ENCODE peak calls at places on chromosomes 2 and 18, in ten cellular contexts. One of them, this sample, is unnamed.

GRCh38 chr2:178679891-178680290 is 127.3 kb downstream of the TTN start:
- DNase-seq in choroid plexus epithelial cell: no peak
- DNase-seq in adrenal gland: no peak
- DNase-seq in BJ: no peak
- DNase-seq in spleen: no peak
- DNase-seq in Caco-2: no peak
- DNase-seq in prostate gland: no peak
- DNase-seq in fibroblast of pulmonary artery: no peak
- DNase-seq in GM23338: no peak
- DNase-seq in mammary epithelial cell: peak
- DNase-seq in this sample: peak

GRCh38 chr2:18238231-18238630 is 322.2 kb downstream of the RDH14 start:
- DNase-seq in choroid plexus epithelial cell: no peak
- DNase-seq in adrenal gland: no peak
- DNase-seq in BJ: no peak
- DNase-seq in spleen: no peak
- DNase-seq in Caco-2: no peak
- DNase-seq in prostate gland: no peak
- DNase-seq in fibroblast of pulmonary artery: peak
- DNase-seq in GM23338: no peak
- DNase-seq in mammary epithelial cell: no peak
- DNase-seq in this sample: no peak

GRCh38 chr2:113888641-113889470 is 1.0 kb upstream of the ACTR3 start:
- DNase-seq in choroid plexus epithelial cell: no peak
- DNase-seq in adrenal gland: no peak
- DNase-seq in BJ: no peak
- DNase-seq in spleen: no peak
- DNase-seq in Caco-2: no peak
- DNase-seq in prostate gland: no peak
- DNase-seq in fibroblast of pulmonary artery: no peak
- DNase-seq in GM23338: peak
- DNase-seq in mammary epithelial cell: no peak
- DNase-seq in this sample: no peak

GRCh38 chr2:190127651-190128050 is 65.1 kb upstream of the MSTN start:
- DNase-seq in choroid plexus epithelial cell: no peak
- DNase-seq in adrenal gland: no peak
- DNase-seq in BJ: no peak
- DNase-seq in spleen: no peak
- DNase-seq in Caco-2: no peak
- DNase-seq in prostate gland: no peak
- DNase-seq in fibroblast of pulmonary artery: no peak
- DNase-seq in GM23338: no peak
- DNase-seq in mammary epithelial cell: no peak
- DNase-seq in this sample: no peak

GRCh38 chr2:119760237-119760807 is 600 bp downstream of the PTPN4 start:
- DNase-seq in choroid plexus epithelial cell: no peak
- DNase-seq in adrenal gland: peak
- DNase-seq in BJ: no peak
- DNase-seq in spleen: no peak
- DNase-seq in Caco-2: peak
- DNase-seq in prostate gland: no peak
- DNase-seq in fibroblast of pulmonary artery: no peak
- DNase-seq in GM23338: peak
- DNase-seq in mammary epithelial cell: no peak
- DNase-seq in this sample: no peak

GRCh38 chr2:166180951-166181812 is 53.4 kb upstream of the SCN1A start:
- DNase-seq in choroid plexus epithelial cell: peak
- DNase-seq in adrenal gland: peak
- DNase-seq in BJ: no peak
- DNase-seq in spleen: peak
- DNase-seq in Caco-2: peak
- DNase-seq in prostate gland: peak
- DNase-seq in fibroblast of pulmonary artery: peak
- DNase-seq in GM23338: peak
- DNase-seq in mammary epithelial cell: peak
- DNase-seq in this sample: peak

GRCh38 chr2:240832816-240833497 is 12.9 kb upstream of the KIF1A start:
- DNase-seq in choroid plexus epithelial cell: no peak
- DNase-seq in adrenal gland: no peak
- DNase-seq in BJ: no peak
- DNase-seq in spleen: no peak
- DNase-seq in Caco-2: no peak
- DNase-seq in prostate gland: no peak
- DNase-seq in fibroblast of pulmonary artery: no peak
- DNase-seq in GM23338: no peak
- DNase-seq in mammary epithelial cell: no peak
- DNase-seq in this sample: no peak

GRCh38 chr2:156434461-156435291 is 1.5 kb upstream of the GPD2 start:
- DNase-seq in choroid plexus epithelial cell: peak
- DNase-seq in adrenal gland: no peak
- DNase-seq in BJ: no peak
- DNase-seq in spleen: no peak
- DNase-seq in Caco-2: no peak
- DNase-seq in prostate gland: no peak
- DNase-seq in fibroblast of pulmonary artery: peak
- DNase-seq in GM23338: no peak
- DNase-seq in mammary epithelial cell: no peak
- DNase-seq in this sample: no peak

GRCh38 chr2:9189901-9190300 is 16.7 kb upstream of the ASAP2 start:
- DNase-seq in choroid plexus epithelial cell: no peak
- DNase-seq in adrenal gland: no peak
- DNase-seq in BJ: no peak
- DNase-seq in spleen: no peak
- DNase-seq in Caco-2: no peak
- DNase-seq in prostate gland: no peak
- DNase-seq in fibroblast of pulmonary artery: no peak
- DNase-seq in GM23338: no peak
- DNase-seq in mammary epithelial cell: no peak
- DNase-seq in this sample: no peak

GRCh38 chr2:240902615-240903041 is 3.5 kb upstream of the CROCC2 start:
- DNase-seq in choroid plexus epithelial cell: no peak
- DNase-seq in adrenal gland: peak
- DNase-seq in BJ: no peak
- DNase-seq in spleen: peak
- DNase-seq in Caco-2: peak
- DNase-seq in prostate gland: no peak
- DNase-seq in fibroblast of pulmonary artery: no peak
- DNase-seq in GM23338: no peak
- DNase-seq in mammary epithelial cell: no peak
- DNase-seq in this sample: no peak

GRCh38 chr2:240226672-240227537 is 86.4 kb upstream of the OTOS start:
- DNase-seq in choroid plexus epithelial cell: no peak
- DNase-seq in adrenal gland: peak
- DNase-seq in BJ: no peak
- DNase-seq in spleen: peak
- DNase-seq in Caco-2: no peak
- DNase-seq in prostate gland: no peak
- DNase-seq in fibroblast of pulmonary artery: no peak
- DNase-seq in GM23338: no peak
- DNase-seq in mammary epithelial cell: no peak
- DNase-seq in this sample: no peak

GRCh38 chr2:116510117-116510671 is 1304.3 kb upstream of the DDX18 start:
- DNase-seq in choroid plexus epithelial cell: peak
- DNase-seq in adrenal gland: no peak
- DNase-seq in BJ: no peak
- DNase-seq in spleen: no peak
- DNase-seq in Caco-2: peak
- DNase-seq in prostate gland: no peak
- DNase-seq in fibroblast of pulmonary artery: peak
- DNase-seq in GM23338: peak
- DNase-seq in mammary epithelial cell: no peak
- DNase-seq in this sample: peak

GRCh38 chr2:239433777-239434396 is 33.1 kb upstream of the HDAC4 start:
- DNase-seq in choroid plexus epithelial cell: no peak
- DNase-seq in adrenal gland: no peak
- DNase-seq in BJ: no peak
- DNase-seq in spleen: no peak
- DNase-seq in Caco-2: no peak
- DNase-seq in prostate gland: no peak
- DNase-seq in fibroblast of pulmonary artery: peak
- DNase-seq in GM23338: no peak
- DNase-seq in mammary epithelial cell: peak
- DNase-seq in this sample: peak

GRCh38 chr2:70248810-70249438 is 496 bp upstream of the TIA1 start:
- DNase-seq in choroid plexus epithelial cell: no peak
- DNase-seq in adrenal gland: peak
- DNase-seq in BJ: no peak
- DNase-seq in spleen: peak
- DNase-seq in Caco-2: peak
- DNase-seq in prostate gland: peak
- DNase-seq in fibroblast of pulmonary artery: peak
- DNase-seq in GM23338: peak
- DNase-seq in mammary epithelial cell: no peak
- DNase-seq in this sample: no peak

GRCh38 chr2:231421051-231421580 is 25.6 kb downstream of the B3GNT7 start:
- DNase-seq in choroid plexus epithelial cell: no peak
- DNase-seq in adrenal gland: no peak
- DNase-seq in BJ: no peak
- DNase-seq in spleen: peak
- DNase-seq in Caco-2: no peak
- DNase-seq in prostate gland: no peak
- DNase-seq in fibroblast of pulmonary artery: no peak
- DNase-seq in GM23338: no peak
- DNase-seq in mammary epithelial cell: no peak
- DNase-seq in this sample: no peak

GRCh38 chr18:25503567-25504081 is 151.7 kb upstream of the ZNF521 start:
- DNase-seq in choroid plexus epithelial cell: peak
- DNase-seq in adrenal gland: peak
- DNase-seq in BJ: peak
- DNase-seq in spleen: no peak
- DNase-seq in Caco-2: peak
- DNase-seq in prostate gland: peak
- DNase-seq in fibroblast of pulmonary artery: peak
- DNase-seq in GM23338: peak
- DNase-seq in mammary epithelial cell: peak
- DNase-seq in this sample: peak
- H3K4me3 ChIP-seq in choroid plexus epithelial cell: peak
- H3K4me3 ChIP-seq in adrenal gland: no peak
- H3K4me3 ChIP-seq in BJ: peak
- H3K4me3 ChIP-seq in spleen: peak
- H3K4me3 ChIP-seq in Caco-2: no peak
- H3K4me3 ChIP-seq in prostate gland: peak
- H3K4me3 ChIP-seq in fibroblast of pulmonary artery: peak
- H3K4me3 ChIP-seq in GM23338: peak
- H3K4me3 ChIP-seq in mammary epithelial cell: peak
- H3K4me3 ChIP-seq in this sample: no peak

GRCh38 chr2:43880952-43881351 is 42.2 kb downstream of the ABCG8 start:
- DNase-seq in choroid plexus epithelial cell: no peak
- DNase-seq in adrenal gland: no peak
- DNase-seq in BJ: no peak
- DNase-seq in spleen: no peak
- DNase-seq in Caco-2: no peak
- DNase-seq in prostate gland: no peak
- DNase-seq in fibroblast of pulmonary artery: no peak
- DNase-seq in GM23338: no peak
- DNase-seq in mammary epithelial cell: no peak
- DNase-seq in this sample: no peak

GRCh38 chr2:43880471-43880870 is 41.7 kb downstream of the ABCG8 start:
- DNase-seq in choroid plexus epithelial cell: no peak
- DNase-seq in adrenal gland: no peak
- DNase-seq in BJ: no peak
- DNase-seq in spleen: no peak
- DNase-seq in Caco-2: no peak
- DNase-seq in prostate gland: no peak
- DNase-seq in fibroblast of pulmonary artery: no peak
- DNase-seq in GM23338: no peak
- DNase-seq in mammary epithelial cell: no peak
- DNase-seq in this sample: no peak

GRCh38 chr2:43879261-43879660 is 40.5 kb downstream of the ABCG8 start:
- DNase-seq in choroid plexus epithelial cell: peak
- DNase-seq in adrenal gland: no peak
- DNase-seq in BJ: no peak
- DNase-seq in spleen: no peak
- DNase-seq in Caco-2: no peak
- DNase-seq in prostate gland: no peak
- DNase-seq in fibroblast of pulmonary artery: no peak
- DNase-seq in GM23338: no peak
- DNase-seq in mammary epithelial cell: no peak
- DNase-seq in this sample: no peak

GRCh38 chr2:43874776-43875451 is 36.1 kb downstream of the ABCG8 start:
- DNase-seq in choroid plexus epithelial cell: no peak
- DNase-seq in adrenal gland: no peak
- DNase-seq in BJ: no peak
- DNase-seq in spleen: no peak
- DNase-seq in Caco-2: no peak
- DNase-seq in prostate gland: no peak
- DNase-seq in fibroblast of pulmonary artery: no peak
- DNase-seq in GM23338: peak
- DNase-seq in mammary epithelial cell: no peak
- DNase-seq in this sample: no peak

GRCh38 chr2:43877782-43878464 is 39.2 kb downstream of the ABCG8 start:
- DNase-seq in choroid plexus epithelial cell: peak
- DNase-seq in adrenal gland: peak
- DNase-seq in BJ: peak
- DNase-seq in spleen: no peak
- DNase-seq in Caco-2: peak
- DNase-seq in prostate gland: peak
- DNase-seq in fibroblast of pulmonary artery: peak
- DNase-seq in GM23338: peak
- DNase-seq in mammary epithelial cell: peak
- DNase-seq in this sample: peak
- TF ChIP-seq CTCF in choroid plexus epithelial cell: peak
- TF ChIP-seq CTCF in adrenal gland: peak
- TF ChIP-seq CTCF in BJ: peak
- TF ChIP-seq CTCF in spleen: peak
- TF ChIP-seq CTCF in Caco-2: peak
- TF ChIP-seq CTCF in prostate gland: peak
- TF ChIP-seq CTCF in fibroblast of pulmonary artery: peak
- TF ChIP-seq CTCF in GM23338: peak
- TF ChIP-seq CTCF in mammary epithelial cell: peak
- TF ChIP-seq CTCF in this sample: peak

GRCh38 chr2:229445013-229445412 is 173.9 kb upstream of the PID1 start:
- DNase-seq in choroid plexus epithelial cell: peak
- DNase-seq in adrenal gland: peak
- DNase-seq in BJ: peak
- DNase-seq in spleen: no peak
- DNase-seq in Caco-2: peak
- DNase-seq in prostate gland: peak
- DNase-seq in fibroblast of pulmonary artery: peak
- DNase-seq in GM23338: peak
- DNase-seq in mammary epithelial cell: peak
- DNase-seq in this sample: peak
- H3K4me3 ChIP-seq in choroid plexus epithelial cell: no peak
- H3K4me3 ChIP-seq in adrenal gland: no peak
- H3K4me3 ChIP-seq in BJ: peak
- H3K4me3 ChIP-seq in spleen: no peak
- H3K4me3 ChIP-seq in Caco-2: no peak
- H3K4me3 ChIP-seq in prostate gland: no peak
- H3K4me3 ChIP-seq in fibroblast of pulmonary artery: no peak
- H3K4me3 ChIP-seq in GM23338: no peak
- H3K4me3 ChIP-seq in mammary epithelial cell: no peak
- H3K4me3 ChIP-seq in this sample: no peak

DNA sequence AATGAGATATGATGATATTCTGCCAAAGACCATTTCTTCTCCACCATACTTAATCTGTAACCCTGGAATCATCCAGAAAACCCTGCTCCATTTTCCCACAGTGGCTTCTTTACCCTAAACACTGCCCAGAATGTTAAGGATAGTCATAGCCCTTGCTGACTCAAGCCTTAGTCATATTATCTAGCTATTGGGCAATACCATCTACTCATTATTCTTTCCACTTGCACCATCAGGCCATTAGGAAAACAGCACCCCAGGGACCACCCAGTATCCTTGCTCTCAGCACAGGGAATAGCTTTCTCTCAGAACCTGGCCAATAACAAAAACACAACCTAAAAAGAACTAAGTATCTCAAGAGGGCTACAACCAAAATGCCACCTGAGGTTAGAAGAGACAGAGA is 445.7 kb upstream of the SLC14A2 start:
- DNase-seq in choroid plexus epithelial cell: peak
- DNase-seq in adrenal gland: no peak
- DNase-seq in BJ: peak
- DNase-seq in spleen: no peak
- DNase-seq in Caco-2: no peak
- DNase-seq in prostate gland: no peak
- DNase-seq in fibroblast of pulmonary artery: peak
- DNase-seq in GM23338: no peak
- DNase-seq in mammary epithelial cell: peak
- DNase-seq in this sample: peak
- TF ChIP-seq CTCF in choroid plexus epithelial cell: peak
- TF ChIP-seq CTCF in adrenal gland: peak
- TF ChIP-seq CTCF in BJ: peak
- TF ChIP-seq CTCF in spleen: no peak
- TF ChIP-seq CTCF in Caco-2: no peak
- TF ChIP-seq CTCF in prostate gland: no peak
- TF ChIP-seq CTCF in fibroblast of pulmonary artery: peak
- TF ChIP-seq CTCF in GM23338: no peak
- TF ChIP-seq CTCF in mammary epithelial cell: peak
- TF ChIP-seq CTCF in this sample: peak